ENCODE peak calls at places on chromosomes 16 and 17, in nine cellular contexts. D is NCI-H2107; N is progenitor cell of endocrine pancreas; G is right cardiac atrium; P is activated effector memory CD4-positive, alpha-beta T cell treated with anti-CD3 and anti-CD28 coated beads, Interleukin-2, amount 50 U/mL, for 16 hours; U is lower leg skin; V is NCI-H460; C is effector memory CD4-positive, alpha-beta T cell; W is M059J. E is an unnamed sample.

GRCh38 chr17:50060951-50061712 is 5.2 kb downstream of the ITGA3 start:
- DNase-seq in N (no peak), V (no peak), D (no peak), W (peak; percentile 91), P (no peak), U (no peak), C (no peak), G (peak; percentile 94), E (peak; percentile 61)

GRCh38 chr17:48630009-48630924 is 4.1 kb upstream of the HOXB9 start:
- DNase-seq in P (no peak), W (no peak), D (no peak), C (no peak), G (no peak), V (no peak), U (no peak), N (no peak), E (no peak)

GRCh38 chr16:64469906-64470702 is 651.8 kb downstream of the CDH11 start:
- DNase-seq in W (no peak), N (no peak), V (no peak), U (no peak), G (peak; percentile 38), P (no peak), D (no peak), C (no peak), E (no peak)

GRCh38 chr16:50741225-50741807 is 570 bp upstream of the CYLD start:
- DNase-seq in N (no peak), G (peak; percentile 61), D (no peak), V (no peak), P (peak; percentile 65), U (peak; percentile 87), W (no peak), C (no peak), E (no peak)

GRCh38 chr17:47941998-47942490 is 673 bp downstream of the PNPO start:
- DNase-seq in P (peak; percentile 65), G (no peak), D (no peak), C (no peak), V (no peak), N (no peak), W (no peak), U (no peak), E (no peak)

GRCh38 chr16:81779540-81780320 is 639 bp downstream of the PLCG2 start:
- DNase-seq in U (peak; percentile 88), D (no peak), N (no peak), W (no peak), G (peak; percentile 76), V (no peak), P (no peak), C (no peak), E (no peak)

GRCh38 chr17:82020874-82021727 is 1.6 kb downstream of the CENPX start:
- DNase-seq in C (peak; percentile 27), V (peak; percentile 80), W (peak; percentile 82), U (peak; percentile 93), P (peak; percentile 84), N (no peak), G (peak; percentile 90), D (peak; percentile 47), E (peak; percentile 52)

GRCh38 chr17:3907483-3908216 is 8.6 kb downstream of the P2RX1 start:
- DNase-seq in W (no peak), C (no peak), P (no peak), D (no peak), U (no peak), V (peak; percentile 12), G (no peak), N (no peak), E (no peak)

GRCh38 chr17:67639555-67639954 is 78.2 kb upstream of the NOL11 start:
- DNase-seq in D (no peak), V (no peak), W (no peak), P (no peak), C (no peak), N (no peak), G (no peak), U (no peak), E (peak; percentile 17)

GRCh38 chr16:77956231-77956630 is 66.1 kb upstream of the CLEC3A start:
- DNase-seq in D (no peak), C (no peak), G (no peak), W (no peak), V (no peak), N (no peak), U (no peak), P (no peak), E (no peak)

GRCh38 chr17:76495663-76496400 is 5.4 kb downstream of the RHBDF2 start:
- DNase-seq in D (no peak), C (no peak), V (no peak), G (no peak), W (no peak), P (no peak), U (no peak), N (no peak), E (no peak)

GRCh38 chr16:83609178-83609577 is 198.6 kb upstream of the HSBP1 start:
- DNase-seq in N (no peak), D (no peak), U (no peak), V (no peak), W (no peak), C (no peak), P (no peak), G (no peak), E (no peak)

GRCh38 chr17:16989953-16990860 is 18.3 kb upstream of the TNFRSF13B start:
- DNase-seq in V (no peak), G (no peak), U (peak; percentile 82), W (peak; percentile 68), N (no peak), P (no peak), C (no peak), D (no peak), E (no peak)

GRCh38 chr16:85448557-85449194 is 164.4 kb upstream of the GSE1 start:
- DNase-seq in P (peak; percentile 68), D (peak; percentile 97), W (no peak), G (no peak), C (peak; percentile 4), N (peak; percentile 80), U (no peak), V (no peak), E (no peak)

GRCh38 chr17:57823469-57824401 is 26.1 kb downstream of the MRPS23 start:
- DNase-seq in V (no peak), P (no peak), W (no peak), G (no peak), U (no peak), C (no peak), D (no peak), N (no peak), E (no peak)

GRCh38 chr16:65663774-65664173 is 541.9 kb upstream of the CDH11 start:
- DNase-seq in N (no peak), D (no peak), C (no peak), V (peak; percentile 96), W (peak; percentile 54), G (no peak), P (no peak), U (no peak), E (no peak)

GRCh38 chr17:54888981-54889380 is 11.7 kb upstream of the TOM1L1 start:
- DNase-seq in W (no peak), P (no peak), N (no peak), U (no peak), V (no peak), C (no peak), G (no peak), D (no peak), E (no peak)

GRCh38 chr17:75652934-75653549 is 13.9 kb downstream of the RECQL5 start:
- DNase-seq in W (peak; percentile 18), V (peak; percentile 26), D (no peak), N (no peak), P (peak; percentile 17), G (no peak), C (no peak), U (no peak), E (no peak)

GRCh38 chr17:39921323-39921722 is 2.9 kb upstream of the GSDMB start:
- DNase-seq in N (no peak), C (no peak), U (no peak), V (no peak), G (no peak), D (no peak), W (no peak), P (no peak), E (no peak)

GRCh38 chr16:3652373-3653037 is 2.0 kb upstream of the DNASE1 start:
- DNase-seq in G (no peak), D (no peak), C (no peak), N (no peak), W (no peak), U (peak; percentile 75), V (no peak), P (peak; percentile 45), E (no peak)

GRCh38 chr17:59155439-59156177 is at the start of gene PRR11:
- DNase-seq in G (peak; percentile 94), N (peak; percentile 83), C (peak; percentile 92), P (peak; percentile 96), W (peak; percentile 100), U (peak; percentile 98), D (peak; percentile 99), V (peak; percentile 100), E (peak; percentile 100)

GRCh38 chr16:76577003-76577402 is 299.8 kb downstream of the CNTNAP4 start:
- DNase-seq in N (no peak), V (no peak), G (no peak), D (no peak), P (no peak), W (no peak), C (no peak), U (no peak), E (no peak)

GRCh38 chr16:61014869-61015268 is 1021.4 kb downstream of the CDH8 start:
- DNase-seq in U (no peak), W (no peak), G (no peak), C (no peak), V (no peak), P (no peak), N (no peak), D (no peak), E (no peak)

GRCh38 chr16:66169817-66170216 is 196.7 kb upstream of the CDH5 start:
- DNase-seq in W (no peak), V (no peak), D (no peak), U (no peak), N (no peak), P (no peak), G (no peak), C (no peak), E (no peak)

GRCh38 chr17:55607736-55608341 is 96.6 kb upstream of the SMIM36 start:
- DNase-seq in P (no peak), U (no peak), W (peak; percentile 92), N (no peak), C (no peak), D (no peak), G (peak; percentile 73), V (peak; percentile 25), E (no peak)

GRCh38 chr17:81909966-81910839 is 996 bp downstream of the PCYT2 start:
- DNase-seq in C (no peak), N (peak; percentile 45), U (no peak), P (no peak), V (no peak), G (no peak), W (peak; percentile 25), D (no peak), E (no peak)

GRCh38 chr17:66964083-66964771 is at the start of gene CACNG4:
- DNase-seq in G (no peak), D (no peak), U (no peak), N (peak; percentile 21), C (no peak), P (no peak), W (peak; percentile 12), V (no peak), E (no peak)

GRCh38 chr16:49455991-49456745 is 82.6 kb downstream of the C16orf78 start:
- DNase-seq in C (no peak), V (no peak), U (peak; percentile 53), G (no peak), N (no peak), P (peak; percentile 42), W (no peak), D (no peak), E (no peak)

E was measured in stromal cell of bone marrow.